ENCODE peak calls at places on chromosome 16, in six cellular contexts. One of them, this sample, is unnamed.

GRCh38 chr16:69934044-69934443 is 17.1 kb upstream of the CLEC18A start:
- DNase-seq in aorta: no peak
- DNase-seq in iPS DF 6.9: no peak
- DNase-seq in adrenal gland: no peak
- DNase-seq in globus pallidus: no peak
- DNase-seq in NCI-H2081: peak; percentile 6
- DNase-seq in this sample: no peak

GRCh38 chr16:75922250-75922649 is 196.0 kb upstream of the CPHXL start:
- DNase-seq in globus pallidus: no peak
- DNase-seq in aorta: no peak
- DNase-seq in iPS DF 6.9: no peak
- DNase-seq in NCI-H2081: no peak
- DNase-seq in adrenal gland: no peak
- DNase-seq in this sample: no peak

GRCh38 chr16:69833357-69833781 is 71.2 kb downstream of the WWP2 start:
- DNase-seq in aorta: no peak
- DNase-seq in NCI-H2081: no peak
- DNase-seq in globus pallidus: no peak
- DNase-seq in adrenal gland: no peak
- DNase-seq in iPS DF 6.9: no peak
- DNase-seq in this sample: no peak

GRCh38 chr16:47144559-47144877 is 773 bp upstream of the NETO2 start:
- DNase-seq in adrenal gland: no peak
- DNase-seq in aorta: no peak
- DNase-seq in globus pallidus: no peak
- DNase-seq in iPS DF 6.9: no peak
- DNase-seq in NCI-H2081: peak; percentile 40
- DNase-seq in this sample: no peak

GRCh38 chr16:46607529-46607928 is 13.7 kb downstream of the SHCBP1 start:
- DNase-seq in globus pallidus: peak; percentile 60
- DNase-seq in NCI-H2081: no peak
- DNase-seq in adrenal gland: no peak
- DNase-seq in iPS DF 6.9: no peak
- DNase-seq in aorta: no peak
- DNase-seq in this sample: no peak

GRCh38 chr16:54927125-54928015 is 3.3 kb upstream of the IRX5 start:
- DNase-seq in iPS DF 6.9: no peak
- DNase-seq in NCI-H2081: no peak
- DNase-seq in aorta: no peak
- DNase-seq in globus pallidus: no peak
- DNase-seq in adrenal gland: no peak
- DNase-seq in this sample: no peak

GRCh38 chr16:80144191-80144590 is 396.6 kb upstream of the DYNLRB2 start:
- DNase-seq in iPS DF 6.9: no peak
- DNase-seq in globus pallidus: no peak
- DNase-seq in NCI-H2081: no peak
- DNase-seq in adrenal gland: no peak
- DNase-seq in aorta: no peak
- DNase-seq in this sample: no peak

GRCh38 chr16:86074651-86075487 is 175.9 kb downstream of the IRF8 start:
- DNase-seq in iPS DF 6.9: no peak
- DNase-seq in NCI-H2081: no peak
- DNase-seq in adrenal gland: no peak
- DNase-seq in globus pallidus: no peak
- DNase-seq in aorta: no peak
- DNase-seq in this sample: no peak

GRCh38 chr16:68298907-68299515 is 11.7 kb downstream of the SLC7A6OS start:
- DNase-seq in iPS DF 6.9: no peak
- DNase-seq in aorta: peak; percentile 73
- DNase-seq in NCI-H2081: no peak
- DNase-seq in globus pallidus: no peak
- DNase-seq in adrenal gland: peak; percentile 60
- DNase-seq in this sample: peak; percentile 68

GRCh38 chr16:69756705-69757104 is 2.0 kb upstream of the NOB1 start:
- DNase-seq in iPS DF 6.9: no peak
- DNase-seq in NCI-H2081: no peak
- DNase-seq in aorta: no peak
- DNase-seq in globus pallidus: no peak
- DNase-seq in adrenal gland: no peak
- DNase-seq in this sample: no peak

This sample was measured in left ventricle myocardium inferior.